ENCODE peak calls at places on chromosomes 7 and 10, in five cellular contexts. F is lower lobe of right lung; Y is CD4-positive, alpha-beta memory T cell; W is kidney; K is Peyer's patch. X is an unnamed sample.

GRCh38 chr10:79191951-79192676 is 123.3 kb downstream of the ZMIZ1 start:
- DNase-seq in F (no peak), Y (no peak), W (no peak), K (no peak), X (no peak)

GRCh38 chr10:5888843-5889623 is 660 bp downstream of the ANKRD16 start:
- DNase-seq in F (peak; percentile 60), Y (peak; percentile 36), W (peak; percentile 77), K (peak; percentile 61), X (peak; percentile 55)

GRCh38 chr7:66138994-66139752 is 24.5 kb downstream of the CRCP start:
- DNase-seq in F (no peak), Y (no peak), W (no peak), K (no peak), X (no peak)

GRCh38 chr10:27822286-27822685 is 76.7 kb upstream of the MKX start:
- DNase-seq in F (no peak), Y (no peak), W (no peak), K (no peak), X (no peak)

GRCh38 chr7:130144632-130145171 is 60.5 kb downstream of the TMEM209 start:
- DNase-seq in F (no peak), Y (no peak), W (peak; percentile 87), K (no peak), X (no peak)

GRCh38 chr10:44046605-44047004 is 338.3 kb downstream of the CXCL12 start:
- DNase-seq in F (no peak), Y (no peak), W (no peak), K (no peak), X (no peak)

GRCh38 chr7:155007947-155008346 is 5.0 kb upstream of the PAXIP1 start:
- DNase-seq in F (no peak), Y (peak; percentile 9), W (no peak), K (no peak), X (no peak)

GRCh38 chr10:92880233-92880861 is 32.0 kb downstream of the EXOC6 start:
- DNase-seq in F (no peak), Y (peak; percentile 33), W (no peak), K (no peak), X (no peak)

GRCh38 chr7:28078036-28078901 is 102.3 kb downstream of the JAZF1 start:
- DNase-seq in F (no peak), Y (peak; percentile 55), W (no peak), K (peak; percentile 78), X (no peak)

GRCh38 chr10:86020139-86020538 is 346.5 kb downstream of the GRID1 start:
- DNase-seq in F (no peak), Y (no peak), W (no peak), K (no peak), X (no peak)

GRCh38 chr10:66586073-66586472 is 339.8 kb upstream of the LRRTM3 start:
- DNase-seq in F (no peak), Y (no peak), W (no peak), K (no peak), X (no peak)

GRCh38 chr10:89074120-89074519 is 83.5 kb downstream of the FAS start:
- DNase-seq in F (peak; percentile 47), Y (no peak), W (peak; percentile 85), K (peak; percentile 58), X (peak; percentile 54)

GRCh38 chr10:24887855-24888231 is 64.6 kb downstream of the PRTFDC1 start:
- DNase-seq in F (no peak), Y (no peak), W (no peak), K (no peak), X (no peak)

GRCh38 chr7:146346096-146346495 is 229.5 kb downstream of the CNTNAP2 start:
- DNase-seq in F (no peak), Y (no peak), W (no peak), K (no peak), X (no peak)

GRCh38 chr10:14698487-14699170 is 76.1 kb downstream of the FAM107B start:
- DNase-seq in F (no peak), Y (no peak), W (no peak), K (no peak), X (no peak)

GRCh38 chr10:86389441-86390193 is 23.0 kb upstream of the GRID1 start:
- DNase-seq in F (no peak), Y (no peak), W (peak; percentile 83), K (peak; percentile 76), X (peak; percentile 76)

GRCh38 chr7:117281562-117281961 is 41.3 kb downstream of the WNT2 start:
- DNase-seq in F (no peak), Y (no peak), W (no peak), K (no peak), X (no peak)

GRCh38 chr10:17375936-17376584 is 78.3 kb downstream of the ST8SIA6 start:
- DNase-seq in F (no peak), Y (no peak), W (no peak), K (no peak), X (no peak)

GRCh38 chr10:67788028-67788886 is 49.7 kb downstream of the DNAJC12 start:
- DNase-seq in F (peak; percentile 68), Y (peak; percentile 59), W (no peak), K (peak; percentile 87), X (peak; percentile 72)

GRCh38 chr10:22137542-22137941 is 80.3 kb downstream of the EBLN1 start:
- DNase-seq in F (no peak), Y (no peak), W (no peak), K (no peak), X (no peak)

GRCh38 chr7:105877736-105878135 is 1.3 kb upstream of the ATXN7L1 start:
- DNase-seq in F (no peak), Y (no peak), W (no peak), K (no peak), X (no peak)

GRCh38 chr7:409344-410281 is 110.0 kb downstream of the PDGFA start:
- DNase-seq in F (peak; percentile 36), Y (no peak), W (peak; percentile 55), K (no peak), X (peak; percentile 22)

GRCh38 chr7:410395-410910 is 109.2 kb downstream of the PDGFA start:
- DNase-seq in F (peak; percentile 41), Y (no peak), W (peak; percentile 56), K (no peak), X (peak; percentile 55)

GRCh38 chr7:412313-412710 is 107.3 kb downstream of the PDGFA start:
- DNase-seq in F (peak; percentile 38), Y (no peak), W (peak; percentile 35), K (no peak), X (peak; percentile 21)

GRCh38 chr7:412731-413356 is 106.8 kb downstream of the PDGFA start:
- DNase-seq in F (no peak), Y (no peak), W (peak; percentile 58), K (no peak), X (peak; percentile 20)

DNA sequence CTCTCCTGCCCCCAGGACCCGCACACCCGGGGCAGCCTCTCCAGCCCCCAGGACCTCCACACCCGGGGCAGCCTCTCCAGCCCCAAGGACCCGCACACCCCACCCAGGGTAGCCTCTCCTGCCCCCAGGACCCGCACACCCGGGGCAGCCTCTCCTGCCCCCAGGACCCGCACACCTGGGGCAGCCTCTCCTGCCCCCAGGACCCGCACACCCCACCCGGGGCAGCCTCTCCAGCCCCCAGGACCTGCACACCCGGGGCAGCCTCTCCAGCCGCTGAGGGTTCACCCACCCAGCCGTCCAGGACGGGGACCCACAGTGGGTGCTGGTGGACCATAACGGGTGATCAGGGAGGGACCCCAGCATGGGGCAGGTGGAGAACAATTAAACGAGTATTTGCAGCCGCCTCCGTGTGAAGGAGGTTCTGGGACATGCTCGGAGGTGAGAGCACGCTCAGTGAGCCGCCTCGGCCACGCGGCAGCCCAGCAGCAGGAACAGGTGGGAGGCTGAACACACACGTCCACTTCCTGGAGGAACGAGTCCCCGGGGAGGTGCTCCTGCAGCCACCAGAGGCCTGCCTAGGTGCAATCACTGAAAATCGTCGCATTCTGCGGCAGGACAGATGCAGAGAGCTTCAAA is 107.9 kb downstream of the PDGFA start:
- DNase-seq in F (peak; percentile 28), Y (no peak), W (peak; percentile 46), K (no peak), X (peak; percentile 32)
- H3K9me3 ChIP-seq in F (no peaks in the 10 kb centered on the region), Y (no peaks in the 10 kb centered on the region), W (no peaks in the 10 kb centered on the region), K (no peaks in the 10 kb centered on the region), X (no peaks in the 10 kb centered on the region)

DNA sequence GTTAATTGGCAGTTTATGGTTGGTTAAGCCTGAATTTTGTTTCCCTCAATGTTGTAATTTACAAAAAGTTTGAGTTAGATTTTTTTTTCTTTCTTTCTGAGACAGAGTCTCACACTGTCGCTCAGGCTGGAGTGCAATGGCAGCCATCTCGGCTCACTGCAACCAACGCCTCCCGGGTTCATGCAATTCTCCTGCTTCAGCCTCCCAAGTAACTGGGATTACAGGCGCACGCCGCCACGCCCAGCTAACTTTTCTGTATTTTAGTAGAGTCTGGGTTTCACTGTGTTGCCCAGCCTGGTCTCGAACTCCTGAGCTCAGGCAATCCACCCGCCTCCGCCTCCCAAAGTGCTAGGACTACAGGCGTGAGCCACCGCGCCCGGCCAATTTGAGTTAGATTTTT is 935 bp downstream of the ZNF273 start:
- DNase-seq in F (no peak), Y (no peak), W (no peak), K (no peak), X (no peak)
- H3K9me3 ChIP-seq in F (no peaks in the 10 kb centered on the region), Y (no peaks in the 10 kb centered on the region), W (no peaks in the 10 kb centered on the region), K (no peaks in the 10 kb centered on the region), X (no peaks in the 10 kb centered on the region)

DNA sequence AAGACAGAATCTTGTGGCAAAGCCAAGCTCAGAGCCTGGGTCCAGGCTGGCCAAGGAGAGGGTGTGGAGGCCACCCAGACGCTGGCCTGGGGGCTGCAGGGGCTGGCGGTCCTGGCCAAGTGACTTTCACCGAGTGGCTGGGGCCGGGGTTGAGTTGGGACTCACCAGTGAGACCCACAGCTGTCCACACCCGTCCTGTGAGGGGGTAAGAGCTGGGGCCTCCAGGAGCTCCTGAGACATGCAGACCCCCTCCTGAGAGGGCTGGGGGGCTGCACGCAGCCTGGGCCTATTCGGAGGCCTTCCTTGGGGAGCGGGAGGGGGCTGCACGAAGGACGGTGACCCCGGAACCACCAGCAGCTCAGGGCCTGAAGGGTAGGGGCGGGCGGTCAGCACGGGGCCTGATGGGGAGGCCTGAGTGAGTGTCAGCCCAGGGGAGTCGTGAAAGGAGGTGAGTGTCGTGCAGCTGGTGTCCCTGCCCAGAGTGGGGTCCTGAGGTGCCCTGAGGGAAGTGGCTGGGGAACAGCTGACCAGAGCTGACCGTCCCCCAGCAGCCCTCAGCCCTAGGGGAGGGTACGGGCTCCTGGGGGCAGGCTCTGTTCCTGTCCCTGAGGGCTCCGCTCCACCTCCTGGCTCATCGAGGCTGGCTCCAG is 100.9 kb downstream of the FOXL3 start:
- DNase-seq in F (peak; percentile 33), Y (no peak), W (peak; percentile 63), K (peak; percentile 34), X (no peak)
- H3K9me3 ChIP-seq in F (peaks cover 11% of the 10 kb centered on the region), Y (peaks cover 6% of the 10 kb centered on the region), W (no peaks in the 10 kb centered on the region), K (no peaks in the 10 kb centered on the region), X (no peaks in the 10 kb centered on the region)

GRCh38 chr7:26181474-26182227 is 18.9 kb downstream of the HNRNPA2B1 start:
- DNase-seq in F (no peak), Y (no peak), W (no peak), K (no peak), X (no peak)
- H3K9me3 ChIP-seq in F (no peaks in the 10 kb centered on the region), Y (no peaks in the 10 kb centered on the region), W (no peaks in the 10 kb centered on the region), K (no peaks in the 10 kb centered on the region), X (no peaks in the 10 kb centered on the region)